ENCODE peak calls at places on chromosomes 7 and 10, in four cellular contexts. F, M, C and J are unnamed samples.

GRCh38 chr10:1390200-1390599 is 334.0 kb downstream of the WDR37 start:
- DNase-seq in F (no peak), M (no peak), C (no peak), J (no peak)

GRCh38 chr7:82345886-82346285 is 97.7 kb downstream of the CACNA2D1 start:
- DNase-seq in F (no peak), M (no peak), C (no peak), J (no peak)

GRCh38 chr10:123995082-123995460 is 98.3 kb downstream of the CHST15 start:
- DNase-seq in F (no peak), M (peak), C (peak), J (no peak)

GRCh38 chr7:23100697-23101096 is 4.9 kb upstream of the KLHL7 start:
- DNase-seq in F (no peak), M (no peak), C (no peak), J (no peak)

GRCh38 chr7:38632411-38632810 is 1.2 kb upstream of the AMPH start:
- DNase-seq in F (no peak), M (no peak), C (no peak), J (no peak)

GRCh38 chr10:74056081-74056818 is 58.3 kb downstream of the VCL start:
- DNase-seq in F (peak), M (no peak), C (peak), J (no peak)

GRCh38 chr7:414681-415560 is 104.7 kb downstream of the PDGFA start:
- DNase-seq in F (no peak), M (no peak), C (no peak), J (no peak)

GRCh38 chr7:86747698-86748097 is 104.0 kb downstream of the GRM3 start:
- DNase-seq in F (no peak), M (no peak), C (no peak), J (peak)

GRCh38 chr7:157476201-157476600 is 139.4 kb downstream of the DNAJB6 start:
- DNase-seq in F (no peak), M (peak), C (no peak), J (no peak)

GRCh38 chr7:1675673-1676549 is 5.8 kb downstream of the ELFN1 start:
- DNase-seq in F (no peak), M (peak), C (no peak), J (no peak)

GRCh38 chr10:85317827-85318226 is 989.4 kb downstream of the CCSER2 start:
- DNase-seq in F (no peak), M (no peak), C (no peak), J (no peak)
- TF ChIP-seq CTCF in F (no peak), M (no peak), C (peak), J (no peak)

GRCh38 chr7:12518920-12519681 is 51.4 kb upstream of the SCIN start:
- DNase-seq in F (peak), M (no peak), C (no peak), J (peak)
- TF ChIP-seq CTCF in F (peak), M (peak), C (peak), J (peak)

GRCh38 chr7:101244385-101245146 is at the start of gene FIS1:
- DNase-seq in F (peak), M (peak), C (peak), J (peak)
- TF ChIP-seq CTCF in F (peak), M (no peak), C (peak), J (peak)

GRCh38 chr10:51001587-51001986 is 72.7 kb upstream of the PRKG1 start:
- DNase-seq in F (no peak), M (no peak), C (no peak), J (no peak)
- TF ChIP-seq CTCF in F (peak), M (peak), C (peak), J (peak)